ENCODE peak calls at places on chromosomes 16 and 17, in nine cellular contexts. F is ovary; Z is left ventricle myocardium inferior; W is stomach; K is fibroblast of lung; Y is AG10803; S is lower leg skin; A is fibroblast of the aortic adventitia; V is CD4-positive, alpha-beta T cell. I is an unnamed sample.

GRCh38 chr17:44376124-44376523 is 12.5 kb upstream of the FAM171A2 start:
- DNase-seq in W (no peak), F (peak; percentile 54), V (no peak), Z (peak; percentile 56), K (no peak), Y (no peak), S (no peak), A (peak; percentile 55), I (no peak)

GRCh38 chr16:57299009-57299718 is 14.7 kb upstream of the PLLP start:
- DNase-seq in W (peak; percentile 40), Y (no peak), V (peak; percentile 13), Z (no peak), K (no peak), A (no peak), F (peak; percentile 35), S (peak; percentile 59), I (peak; percentile 47)

GRCh38 chr17:48335858-48336500 is 94.0 kb downstream of the SKAP1 start:
- DNase-seq in K (peak; percentile 33), S (no peak), A (peak; percentile 83), V (no peak), W (no peak), F (no peak), Y (peak; percentile 64), Z (no peak), I (no peak)

GRCh38 chr17:79452706-79453105 is 158.1 kb downstream of the RBFOX3 start:
- DNase-seq in V (no peak), Z (no peak), Y (no peak), W (no peak), K (no peak), F (no peak), A (no peak), S (no peak), I (no peak)

GRCh38 chr17:19647697-19648474 is 665 bp upstream of the ALDH3A2 start:
- DNase-seq in V (peak; percentile 13), Y (peak; percentile 75), F (peak; percentile 74), K (peak; percentile 66), S (peak; percentile 72), Z (peak; percentile 68), W (peak; percentile 54), A (peak; percentile 73), I (peak; percentile 63)

GRCh38 chr16:82082543-82083244 is 47.6 kb downstream of the HSD17B2 start:
- DNase-seq in Z (no peak), S (no peak), Y (peak; percentile 44), V (no peak), K (peak; percentile 65), A (peak; percentile 15), W (no peak), F (no peak), I (no peak)

GRCh38 chr16:12010388-12011251 is 34.1 kb downstream of the SNX29 start:
- DNase-seq in A (peak; percentile 21), F (no peak), Z (no peak), S (peak; percentile 58), W (no peak), V (no peak), Y (peak; percentile 64), K (no peak), I (no peak)

GRCh38 chr17:60442271-60443201 is 20.2 kb downstream of the CHCT1 start:
- DNase-seq in Z (no peak), K (peak; percentile 68), F (no peak), S (no peak), Y (peak; percentile 56), V (no peak), W (no peak), A (peak; percentile 41), I (no peak)

GRCh38 chr16:53968454-53968853 is 264.5 kb downstream of the FTO start:
- DNase-seq in S (no peak), K (peak; percentile 38), F (no peak), W (no peak), A (no peak), V (no peak), Z (no peak), Y (peak; percentile 50), I (no peak)

GRCh38 chr17:66373944-66374817 is 71.8 kb downstream of the PRKCA start:
- DNase-seq in S (peak; percentile 18), V (peak; percentile 22), K (peak; percentile 74), W (no peak), F (no peak), Y (no peak), Z (peak; percentile 21), A (no peak), I (peak; percentile 31)

GRCh38 chr16:83882118-83882879 is 16.6 kb upstream of the MLYCD start:
- DNase-seq in A (no peak), F (no peak), W (no peak), S (no peak), Z (no peak), K (no peak), V (no peak), Y (no peak), I (no peak)

GRCh38 chr16:49463529-49463928 is 89.9 kb downstream of the C16orf78 start:
- DNase-seq in A (no peak), V (peak; percentile 66), W (peak; percentile 44), S (no peak), Y (no peak), Z (no peak), F (no peak), K (no peak), I (no peak)

GRCh38 chr16:64846966-64847365 is 274.9 kb downstream of the CDH11 start:
- DNase-seq in Y (no peak), Z (no peak), V (no peak), K (no peak), A (no peak), F (no peak), S (no peak), W (no peak), I (no peak)

GRCh38 chr16:64841071-64841470 is 280.8 kb downstream of the CDH11 start:
- DNase-seq in Z (no peak), Y (peak; percentile 24), W (no peak), V (no peak), A (no peak), S (no peak), F (no peak), K (no peak), I (no peak)

DNA sequence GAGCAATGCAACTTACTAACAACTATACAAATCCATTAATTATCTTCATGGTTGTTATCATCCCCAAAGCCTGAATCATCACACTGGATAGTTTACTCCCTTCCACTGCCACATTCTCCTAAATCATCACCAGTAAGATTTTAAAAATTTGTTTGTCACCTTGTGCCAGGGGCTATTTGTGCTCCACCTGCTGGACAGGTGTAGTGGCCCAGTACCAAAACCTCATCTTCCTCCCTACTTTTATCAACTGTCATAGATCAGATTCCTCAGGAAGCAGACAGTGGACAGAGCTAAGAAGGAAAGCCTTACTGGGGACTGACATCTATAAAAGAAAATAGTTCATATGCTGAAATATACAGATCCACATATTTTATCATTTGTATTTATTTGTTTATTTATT is 280.4 kb downstream of the CDH11 start:
- DNase-seq in V (no peak), F (no peak), S (no peak), A (no peak), Y (no peak), K (no peak), Z (no peak), W (no peak), I (no peak)
- TF ChIP-seq CTCF in V (no peak), F (no peak), S (no peak), A (no peak), Y (no peak), K (no peak), Z (no peak), W (no peak), I (no peak)

GRCh38 chr16:2150418-2151187 is 2.2 kb downstream of the RAB26 start:
- DNase-seq in A (peak; percentile 57), V (no peak), K (peak; percentile 66), W (peak; percentile 59), F (no peak), Y (no peak), Z (no peak), S (no peak), I (no peak)

GRCh38 chr16:2147981-2148671 is at the start of gene RAB26:
- DNase-seq in V (no peak), W (peak; percentile 95), F (peak; percentile 79), A (no peak), Y (no peak), K (peak; percentile 52), S (peak; percentile 59), Z (peak; percentile 83), I (peak; percentile 65)

GRCh38 chr16:2147378-2147777 is 1.0 kb upstream of the RAB26 start:
- DNase-seq in W (no peak), K (no peak), A (no peak), Y (no peak), F (no peak), V (no peak), S (no peak), Z (no peak), I (no peak)

GRCh38 chr16:2149630-2150417 is 1.4 kb downstream of the RAB26 start:
- DNase-seq in S (no peak), V (no peak), F (no peak), A (no peak), W (no peak), K (peak; percentile 27), Y (no peak), Z (no peak), I (no peak)

DNA sequence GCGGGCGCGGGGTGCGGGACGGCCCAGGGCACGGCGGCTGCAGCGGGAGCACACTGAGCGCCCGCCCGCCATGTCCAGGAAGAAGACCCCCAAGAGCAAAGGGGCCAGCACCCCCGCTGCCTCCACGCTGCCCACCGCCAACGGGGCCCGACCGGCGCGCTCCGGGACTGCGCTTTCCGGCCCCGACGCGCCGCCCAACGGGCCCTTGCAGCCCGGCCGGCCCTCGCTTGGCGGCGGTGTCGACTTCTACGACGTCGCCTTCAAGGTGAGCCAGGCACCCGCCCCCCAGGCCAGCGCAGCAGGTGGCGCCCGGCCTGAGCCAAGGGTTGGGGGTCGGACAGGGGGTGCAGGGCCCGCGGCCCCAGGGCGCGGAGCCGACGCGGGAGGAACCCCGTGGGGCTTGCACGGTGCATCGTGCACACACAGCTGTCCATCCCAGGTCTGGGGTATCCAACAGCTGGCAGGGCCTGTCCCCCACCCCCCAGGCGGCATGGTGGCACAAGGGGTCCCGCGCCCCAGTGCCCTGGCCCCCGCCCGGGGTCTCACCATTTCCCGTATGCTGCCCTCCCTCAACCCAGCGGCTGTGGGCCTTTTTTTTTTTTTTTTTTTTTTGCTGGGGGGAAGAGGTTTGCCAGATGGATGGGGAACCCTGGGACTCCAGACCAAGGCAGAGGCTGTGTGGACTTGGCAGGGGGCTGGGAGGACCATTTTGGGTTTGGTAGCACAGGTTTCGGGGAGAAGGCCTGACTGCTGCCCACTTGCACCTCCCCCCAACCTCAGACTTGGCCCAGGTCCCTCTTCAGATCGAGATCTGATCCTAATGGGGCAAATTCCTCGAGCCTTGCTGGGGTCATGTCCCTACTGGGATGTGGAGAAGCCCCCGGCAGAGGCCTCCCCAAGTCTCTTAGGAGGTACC is 547 bp downstream of the RAB26 start:
- DNase-seq in Z (no peak), K (peak; percentile 23), Y (no peak), F (peak; percentile 53), A (no peak), S (no peak), V (no peak), W (peak; percentile 48), I (no peak)
- TF ChIP-seq CTCF in Z (no peak), K (no peak), Y (no peak), F (no peak), A (no peak), S (no peak), V (no peak), W (no peak), I (no peak)

GRCh38 chr17:36945959-36946725 is 2.6 kb upstream of the AATF start:
- DNase-seq in V (no peak), F (no peak), S (no peak), K (no peak), W (no peak), Z (no peak), Y (no peak), A (no peak), I (no peak)
- TF ChIP-seq CTCF in V (no peak), F (no peak), S (no peak), K (no peak), W (no peak), Z (no peak), Y (no peak), A (no peak), I (no peak)

GRCh38 chr16:62194828-62195227 is 158.6 kb upstream of the CDH8 start:
- DNase-seq in K (no peak), Y (no peak), F (no peak), W (no peak), Z (no peak), S (no peak), V (no peak), A (no peak), I (no peak)
- TF ChIP-seq CTCF in K (no peak), Y (no peak), F (no peak), W (no peak), Z (no peak), S (no peak), V (no peak), A (no peak), I (no peak)